ENCODE peak calls at places on chromosomes 16 and 17, in five cellular contexts. F is AG04450; S is activated naive CD4-positive, alpha-beta T cell; J is HuH-7; I is fibroblast of pulmonary artery. L is an unnamed sample.
A peak's percentile ranks its signal among the peaks of the same experiment; 100 is the strongest.

GRCh38 chr17:75691371-75692290 is 24.5 kb downstream of the SAP30BP start:
- DNase-seq in F (no peak), S (no peak), J (no peak), I (no peak), L (no peak)

GRCh38 chr16:1426734-1427451 is 4.0 kb upstream of the PERCC1 start:
- DNase-seq in F (no peak), S (no peak), J (no peak), I (no peak), L (no peak)

GRCh38 chr16:10405386-10405939 is 19.6 kb downstream of the ATF7IP2 start:
- DNase-seq in F (no peak), S (no peak), J (no peak), I (peak; percentile 60), L (no peak)

GRCh38 chr17:79023180-79023705 is 726 bp upstream of the C1QTNF1 start:
- DNase-seq in F (no peak), S (no peak), J (no peak), I (peak; percentile 48), L (no peak)

GRCh38 chr16:85401370-85401916 is 211.7 kb upstream of the GSE1 start:
- DNase-seq in F (no peak), S (no peak), J (no peak), I (no peak), L (no peak)

GRCh38 chr17:73643846-73644144 is 450 bp downstream of the SDK2 start:
- DNase-seq in F (no peak), S (no peak), J (no peak), I (no peak), L (no peak)

GRCh38 chr17:77521076-77521475 is 380.3 kb downstream of the SEC14L1 start:
- DNase-seq in F (no peak), S (no peak), J (no peak), I (no peak), L (no peak)

GRCh38 chr16:14129502-14129901 is 58.4 kb downstream of the MRTFB start:
- DNase-seq in F (no peak), S (no peak), J (no peak), I (no peak), L (no peak)

L was measured in GM18507.